ENCODE peak calls at places on chromosomes 13 and 19, in eight cellular contexts. Y, U, I, T, R, L, W and K are unnamed samples.

GRCh38 chr13:27194895-27195764 is 23.5 kb upstream of the USP12 start:
- DNase-seq in T (peak), Y (no peak), L (peak), I (no peak), W (no peak), U (no peak), R (no peak), K (peak)

GRCh38 chr13:91722267-91722884 is 324.0 kb downstream of the GPC5 start:
- DNase-seq in T (peak), Y (peak), U (no peak), W (no peak), R (peak), I (no peak), L (peak), K (no peak)

GRCh38 chr19:10009714-10010224 is 535 bp downstream of the COL5A3 start:
- DNase-seq in L (no peak), W (no peak), I (no peak), T (no peak), U (no peak), R (no peak), Y (no peak), K (no peak)

GRCh38 chr19:27774337-27774736 is 1438.6 kb downstream of the UQCRFS1 start:
- DNase-seq in U (no peak), W (no peak), R (no peak), Y (no peak), T (no peak), L (no peak), I (no peak), K (no peak)

GRCh38 chr19:32367063-32367462 is 21.7 kb downstream of the ZNF507 start:
- DNase-seq in L (no peak), U (no peak), Y (no peak), I (no peak), T (no peak), W (no peak), R (no peak), K (no peak)

GRCh38 chr19:3338541-3339181 is 27.7 kb upstream of the NFIC start:
- DNase-seq in R (no peak), W (no peak), L (no peak), U (no peak), Y (no peak), I (no peak), T (no peak), K (no peak)

GRCh38 chr13:76009491-76009890 is 373.4 kb downstream of the LMO7 start:
- DNase-seq in T (no peak), W (no peak), R (no peak), U (no peak), L (peak), I (no peak), Y (no peak), K (peak)

GRCh38 chr13:113935081-113935511 is 38.8 kb downstream of the C13orf46 start:
- DNase-seq in U (peak), L (peak), Y (no peak), T (no peak), I (no peak), W (no peak), R (no peak), K (no peak)

GRCh38 chr19:35015576-35016351 is 14.5 kb upstream of the SCN1B start:
- DNase-seq in R (no peak), W (no peak), U (no peak), Y (no peak), T (no peak), I (no peak), L (no peak), K (no peak)

GRCh38 chr13:37138169-37138568 is 32.7 kb upstream of the CSNK1A1L start:
- DNase-seq in W (no peak), Y (no peak), U (no peak), R (no peak), T (no peak), L (no peak), I (no peak), K (no peak)

GRCh38 chr13:101449971-101450748 is 2.3 kb upstream of the ITGBL1 start:
- DNase-seq in L (peak), R (no peak), W (no peak), T (no peak), U (no peak), Y (no peak), I (no peak), K (peak)

GRCh38 chr13:51844862-51845573 is at the start of gene TMEM272:
- DNase-seq in T (peak), Y (peak), I (no peak), W (peak), R (peak), U (peak), L (peak), K (no peak)

GRCh38 chr19:48842744-48843162 is 6.5 kb upstream of the HSD17B14 start:
- DNase-seq in I (peak), U (peak), Y (peak), T (peak), R (peak), W (no peak), L (peak), K (no peak)

GRCh38 chr19:10289836-10290438 is at the start of gene ICAM5:
- DNase-seq in T (no peak), W (peak), I (no peak), R (peak), U (no peak), Y (peak), L (no peak), K (no peak)

GRCh38 chr19:35545855-35546381 is 492 bp downstream of the TMEM147 start:
- DNase-seq in U (no peak), T (peak), I (no peak), W (no peak), L (no peak), R (peak), Y (no peak), K (no peak)

GRCh38 chr13:38542601-38543000 is 144.3 kb upstream of the FREM2 start:
- DNase-seq in I (no peak), R (no peak), L (peak), T (no peak), W (no peak), U (no peak), Y (no peak), K (peak)

GRCh38 chr13:61148211-61148610 is 267.4 kb downstream of the PCDH20 start:
- DNase-seq in L (no peak), T (no peak), W (no peak), Y (no peak), R (no peak), I (no peak), U (no peak), K (no peak)

GRCh38 chr19:35754365-35755139 is 2.3 kb downstream of the HSPB6 start:
- DNase-seq in W (no peak), T (no peak), L (no peak), Y (no peak), I (no peak), R (no peak), U (no peak), K (no peak)

GRCh38 chr13:69199664-69200063 is 908.0 kb upstream of the ATXN8OS start:
- DNase-seq in T (no peak), Y (peak), R (no peak), L (no peak), W (no peak), U (no peak), I (no peak), K (no peak)

GRCh38 chr13:95676100-95676774 is 702 bp upstream of the DNAJC3 start:
- DNase-seq in Y (no peak), T (peak), L (peak), W (no peak), U (no peak), R (peak), I (peak), K (peak)

GRCh38 chr19:47230122-47230920 is 678 bp downstream of the BBC3 start:
- DNase-seq in L (peak), R (peak), T (peak), Y (peak), I (peak), W (peak), U (peak), K (no peak)

GRCh38 chr13:48879854-48880253 is 95.9 kb upstream of the FNDC3A start:
- DNase-seq in W (no peak), T (no peak), L (no peak), U (no peak), Y (no peak), R (no peak), I (no peak), K (no peak)

GRCh38 chr13:36904219-36904618 is 15.8 kb downstream of the SMAD9 start:
- DNase-seq in U (no peak), I (no peak), W (no peak), L (no peak), T (no peak), Y (no peak), R (no peak), K (no peak)

GRCh38 chr19:48248081-48248833 is 7.5 kb downstream of the CARD8 start:
- DNase-seq in I (no peak), L (no peak), T (no peak), U (no peak), Y (no peak), R (peak), W (no peak), K (no peak)

GRCh38 chr13:46168818-46169217 is 13.2 kb downstream of the LCP1 start:
- DNase-seq in L (no peak), I (no peak), R (no peak), T (no peak), W (no peak), U (no peak), Y (no peak), K (no peak)

GRCh38 chr13:30047154-30047874 is 196.9 kb upstream of the UBL3 start:
- DNase-seq in I (no peak), Y (no peak), T (no peak), L (no peak), U (no peak), W (no peak), R (peak), K (no peak)
- TF ChIP-seq CTCF in I (no peak), Y (no peak), T (no peak), L (no peak), U (no peak), W (no peak), R (no peak), K (no peak)

DNA sequence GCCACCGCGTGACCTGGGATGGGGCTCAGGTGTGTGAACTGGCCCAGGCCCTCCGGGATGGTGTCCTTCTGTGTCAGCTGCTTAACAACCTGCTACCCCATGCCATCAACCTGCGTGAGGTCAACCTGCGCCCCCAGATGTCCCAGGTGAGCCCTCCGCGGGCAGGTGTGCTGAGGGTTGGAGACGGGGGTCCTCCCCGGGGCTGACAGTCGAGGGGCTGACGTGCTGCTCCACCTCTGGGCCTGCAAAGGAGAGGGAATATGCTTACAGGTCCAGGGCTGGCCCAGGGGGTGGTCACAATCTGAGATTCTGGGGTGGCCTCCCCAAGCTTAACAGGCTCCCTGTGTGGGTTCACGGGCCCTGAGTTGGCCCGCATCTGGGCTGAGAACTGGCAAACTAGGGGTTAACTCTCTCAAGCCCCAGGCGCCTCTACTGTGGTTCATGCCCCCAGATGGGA is 386 bp downstream of the VAV1 start:
- DNase-seq in R (no peak), U (no peak), L (no peak), T (no peak), I (no peak), Y (no peak), W (no peak), K (no peak)
- H3K4me3 ChIP-seq in R (peak), U (peak), L (no peak), T (no peak), I (peak), Y (no peak), W (no peak), K (no peak)

GRCh38 chr13:74305876-74306275 is 171.7 kb upstream of the KLF12 start:
- DNase-seq in L (no peak), I (no peak), Y (no peak), U (no peak), W (no peak), T (no peak), R (no peak), K (no peak)

GRCh38 chr13:74301200-74302063 is 167.2 kb upstream of the KLF12 start:
- DNase-seq in L (peak), T (no peak), I (no peak), R (no peak), W (no peak), Y (no peak), U (no peak), K (no peak)

GRCh38 chr13:74306496-74306895 is 172.3 kb upstream of the KLF12 start:
- DNase-seq in Y (no peak), T (no peak), L (peak), R (no peak), I (no peak), W (no peak), U (no peak), K (no peak)
- TF ChIP-seq CTCF in Y (no peak), T (no peak), L (no peak), R (no peak), I (no peak), W (no peak), U (no peak), K (no peak)

GRCh38 chr19:38733241-38733492 is 11.1 kb downstream of the CAPN12 start:
- DNase-seq in T (no peak), R (no peak), Y (no peak), I (no peak), U (no peak), W (peak), L (no peak), K (no peak)

GRCh38 chr19:38735257-38735686 is 9.0 kb downstream of the CAPN12 start:
- DNase-seq in W (no peak), R (peak), U (peak), T (peak), L (no peak), Y (peak), I (peak), K (no peak)

GRCh38 chr19:38734426-38735256 is 9.6 kb downstream of the CAPN12 start:
- DNase-seq in L (peak), W (no peak), U (peak), T (peak), R (peak), I (peak), Y (no peak), K (no peak)

GRCh38 chr19:38733493-38734175 is 10.6 kb downstream of the CAPN12 start:
- DNase-seq in R (no peak), Y (no peak), I (peak), W (peak), L (no peak), U (peak), T (peak), K (no peak)

GRCh38 chr19:38734176-38734425 is 10.2 kb downstream of the CAPN12 start:
- DNase-seq in U (peak), Y (no peak), I (peak), T (no peak), W (peak), R (no peak), L (no peak), K (no peak)
- H3K4me3 ChIP-seq in U (no peak), Y (no peak), I (no peak), T (no peak), W (no peak), R (peak), L (no peak), K (peak)

GRCh38 chr19:54475706-54476105 is 2.6 kb upstream of the CDC42EP5 start:
- DNase-seq in R (no peak), Y (no peak), I (no peak), U (no peak), T (no peak), W (no peak), L (no peak), K (no peak)

GRCh38 chr19:54473983-54474382 is 887 bp upstream of the CDC42EP5 start:
- DNase-seq in U (no peak), R (no peak), T (no peak), Y (no peak), W (peak), I (no peak), L (no peak), K (no peak)

GRCh38 chr19:54480048-54480447 is 7.0 kb upstream of the CDC42EP5 start:
- DNase-seq in T (no peak), U (no peak), W (no peak), I (no peak), Y (no peak), L (no peak), R (no peak), K (no peak)

GRCh38 chr19:54478677-54479266 is 5.7 kb upstream of the CDC42EP5 start:
- DNase-seq in U (no peak), L (peak), Y (peak), R (peak), W (no peak), I (no peak), T (peak), K (no peak)

GRCh38 chr19:54477650-54478049 is 4.6 kb upstream of the CDC42EP5 start:
- DNase-seq in Y (no peak), U (no peak), W (no peak), I (no peak), T (peak), R (no peak), L (no peak), K (no peak)
- TF ChIP-seq CTCF in Y (no peak), U (no peak), W (no peak), I (no peak), T (peak), R (no peak), L (no peak), K (peak)

GRCh38 chr19:18895038-18895827 is 725 bp downstream of the CERS1 start:
- DNase-seq in Y (peak), L (peak), T (peak), I (no peak), U (peak), R (peak), W (peak), K (no peak)
- H3K4me3 ChIP-seq in Y (peak), L (peak), T (peak), I (no peak), U (peak), R (no peak), W (peak), K (peak)

DNA sequence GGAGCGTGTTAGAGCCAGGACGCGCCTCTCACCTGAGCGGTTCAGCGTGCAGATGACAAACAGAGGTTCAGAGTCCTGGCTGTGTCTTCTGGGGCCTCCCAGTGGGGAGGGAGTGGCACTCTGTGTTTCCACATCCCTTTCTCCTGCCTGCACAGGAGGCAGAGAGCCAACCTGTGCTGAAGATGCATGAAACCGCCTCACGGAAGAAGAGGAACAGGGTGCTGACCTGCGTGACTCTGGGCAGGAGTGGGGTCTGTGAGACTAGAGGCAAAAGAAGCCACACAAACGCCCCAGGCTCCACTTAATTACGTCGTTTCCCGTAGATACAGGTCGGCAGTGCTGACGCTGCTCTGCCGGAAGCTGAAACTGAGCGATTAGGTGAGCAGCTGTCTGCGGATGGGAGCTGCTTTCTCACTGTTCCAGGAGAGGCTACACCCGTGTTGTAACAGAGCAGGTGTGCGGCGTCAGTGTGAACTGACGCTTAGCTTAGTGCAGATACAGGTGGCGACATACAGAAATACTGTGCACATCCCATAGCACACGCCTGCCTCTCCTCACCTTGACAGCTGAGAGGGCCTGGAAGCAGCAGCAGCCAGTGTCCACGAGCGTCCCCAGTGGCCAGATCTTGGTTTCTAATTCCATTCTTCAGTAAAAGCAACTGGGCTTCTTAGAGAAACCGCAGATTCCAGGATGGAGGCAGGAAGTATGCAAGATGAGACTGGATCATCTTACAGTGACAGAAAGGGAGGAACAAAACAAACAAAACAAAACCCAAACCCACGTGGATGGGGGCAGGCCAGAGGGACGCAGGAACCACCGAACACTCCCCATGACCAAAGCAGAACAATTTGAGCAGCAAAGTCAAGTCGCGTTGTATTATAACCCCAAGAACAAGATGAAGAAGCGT is 37.7 kb upstream of the MCF2L start:
- DNase-seq in R (no peak), L (peak), W (no peak), Y (peak), T (peak), I (no peak), U (no peak), K (peak)
- TF ChIP-seq CTCF in R (peak), L (peak), W (no peak), Y (peak), T (peak), I (no peak), U (peak), K (peak)

DNA sequence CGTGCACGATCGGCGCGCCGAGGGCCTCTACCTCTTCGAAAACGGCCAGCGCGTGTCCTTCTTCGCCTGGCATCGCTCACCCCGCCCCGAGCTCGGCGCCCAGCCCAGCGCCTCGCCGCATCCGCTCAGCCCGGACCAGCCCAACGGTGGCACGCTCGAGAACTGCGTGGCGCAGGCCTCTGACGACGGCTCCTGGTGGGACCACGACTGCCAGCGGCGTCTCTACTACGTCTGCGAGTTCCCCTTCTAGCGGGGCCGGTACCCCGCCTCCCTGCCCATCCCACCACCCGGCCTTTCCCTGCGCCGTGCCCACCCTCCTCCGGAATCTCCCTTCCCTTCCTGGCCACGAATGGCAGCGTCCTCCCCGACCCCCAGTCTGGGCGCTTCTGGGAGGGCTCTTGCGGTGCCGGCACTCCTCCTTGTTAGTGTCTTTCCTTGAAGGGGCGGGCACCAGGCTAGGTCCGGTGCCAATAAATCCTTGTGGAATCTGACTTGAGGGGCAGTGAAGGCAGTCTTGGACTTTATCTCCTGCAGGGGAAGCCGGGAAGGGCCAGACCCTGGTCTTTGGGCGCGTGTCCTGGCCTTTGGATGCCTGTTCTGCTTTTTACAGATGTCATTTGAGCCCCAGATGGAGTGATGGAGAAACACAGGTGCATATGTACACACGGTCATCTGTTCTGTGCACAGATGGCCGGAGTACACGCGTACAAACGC is 2.2 kb downstream of the CLEC11A start:
- DNase-seq in L (no peak), U (no peak), R (no peak), T (no peak), I (no peak), W (no peak), Y (no peak), K (no peak)
- H3K4me3 ChIP-seq in L (peak), U (peak), R (peak), T (peak), I (peak), W (peak), Y (peak), K (peak)